ENCODE peak calls at places on chromosomes 13 and 19, in ten cellular contexts. One of them, this sample, is unnamed.

GRCh38 chr13:99063178-99063577 is 85.3 kb upstream of the DOCK9 start:
- DNase-seq in type B pancreatic cell: no peak
- DNase-seq in uterus: no peak
- DNase-seq in suprapubic skin: no peak
- DNase-seq in PC-3: no peak
- DNase-seq in Panc1: no peak
- DNase-seq in colonic mucosa: no peak
- DNase-seq in glutamatergic neuron: no peak
- DNase-seq in heart right ventricle: no peak
- DNase-seq in esophagus squamous epithelium: no peak
- DNase-seq in this sample: no peak

GRCh38 chr19:664913-665443 is 2.0 kb upstream of the RNF126 start:
- DNase-seq in type B pancreatic cell: peak
- DNase-seq in uterus: peak
- DNase-seq in suprapubic skin: peak
- DNase-seq in PC-3: peak
- DNase-seq in Panc1: no peak
- DNase-seq in colonic mucosa: peak
- DNase-seq in glutamatergic neuron: peak
- DNase-seq in heart right ventricle: peak
- DNase-seq in esophagus squamous epithelium: no peak
- DNase-seq in this sample: peak

GRCh38 chr13:41004875-41005693 is 14.0 kb downstream of the ELF1 start:
- DNase-seq in type B pancreatic cell: no peak
- DNase-seq in uterus: no peak
- DNase-seq in suprapubic skin: no peak
- DNase-seq in PC-3: peak
- DNase-seq in Panc1: no peak
- DNase-seq in colonic mucosa: no peak
- DNase-seq in glutamatergic neuron: no peak
- DNase-seq in heart right ventricle: no peak
- DNase-seq in esophagus squamous epithelium: no peak
- DNase-seq in this sample: no peak

GRCh38 chr19:45827459-45828093 is 12.5 kb upstream of the RSPH6A start:
- DNase-seq in type B pancreatic cell: no peak
- DNase-seq in uterus: no peak
- DNase-seq in suprapubic skin: no peak
- DNase-seq in PC-3: no peak
- DNase-seq in Panc1: no peak
- DNase-seq in colonic mucosa: no peak
- DNase-seq in glutamatergic neuron: no peak
- DNase-seq in heart right ventricle: no peak
- DNase-seq in esophagus squamous epithelium: no peak
- DNase-seq in this sample: no peak

GRCh38 chr19:33291623-33292534 is 10.5 kb downstream of the CEBPA start:
- DNase-seq in type B pancreatic cell: no peak
- DNase-seq in uterus: no peak
- DNase-seq in suprapubic skin: no peak
- DNase-seq in PC-3: no peak
- DNase-seq in Panc1: no peak
- DNase-seq in colonic mucosa: peak
- DNase-seq in glutamatergic neuron: no peak
- DNase-seq in heart right ventricle: no peak
- DNase-seq in esophagus squamous epithelium: no peak
- DNase-seq in this sample: no peak

GRCh38 chr19:30428281-30428680 is 56.1 kb downstream of the ZNF536 start:
- DNase-seq in type B pancreatic cell: no peak
- DNase-seq in uterus: no peak
- DNase-seq in suprapubic skin: no peak
- DNase-seq in PC-3: no peak
- DNase-seq in Panc1: no peak
- DNase-seq in colonic mucosa: no peak
- DNase-seq in glutamatergic neuron: no peak
- DNase-seq in heart right ventricle: no peak
- DNase-seq in esophagus squamous epithelium: no peak
- DNase-seq in this sample: no peak

GRCh38 chr13:102097708-102098107 is 304.1 kb downstream of the FGF14 start:
- DNase-seq in type B pancreatic cell: no peak
- DNase-seq in uterus: no peak
- DNase-seq in suprapubic skin: no peak
- DNase-seq in PC-3: no peak
- DNase-seq in Panc1: no peak
- DNase-seq in colonic mucosa: no peak
- DNase-seq in glutamatergic neuron: no peak
- DNase-seq in heart right ventricle: no peak
- DNase-seq in esophagus squamous epithelium: no peak
- DNase-seq in this sample: no peak

GRCh38 chr19:40510526-40511115 is 43.8 kb downstream of the SPTBN4 start:
- DNase-seq in type B pancreatic cell: no peak
- DNase-seq in uterus: no peak
- DNase-seq in suprapubic skin: no peak
- DNase-seq in PC-3: no peak
- DNase-seq in Panc1: no peak
- DNase-seq in colonic mucosa: no peak
- DNase-seq in glutamatergic neuron: no peak
- DNase-seq in heart right ventricle: no peak
- DNase-seq in esophagus squamous epithelium: no peak
- DNase-seq in this sample: no peak

GRCh38 chr13:108902557-108903155 is 273.2 kb downstream of the MYO16 start:
- DNase-seq in type B pancreatic cell: no peak
- DNase-seq in uterus: no peak
- DNase-seq in suprapubic skin: no peak
- DNase-seq in PC-3: peak
- DNase-seq in Panc1: no peak
- DNase-seq in colonic mucosa: no peak
- DNase-seq in glutamatergic neuron: no peak
- DNase-seq in heart right ventricle: no peak
- DNase-seq in esophagus squamous epithelium: no peak
- DNase-seq in this sample: no peak

GRCh38 chr13:76982051-76982450 is 9.8 kb upstream of the CLN5 start:
- DNase-seq in type B pancreatic cell: no peak
- DNase-seq in uterus: no peak
- DNase-seq in suprapubic skin: no peak
- DNase-seq in PC-3: no peak
- DNase-seq in Panc1: no peak
- DNase-seq in colonic mucosa: no peak
- DNase-seq in glutamatergic neuron: no peak
- DNase-seq in heart right ventricle: no peak
- DNase-seq in esophagus squamous epithelium: no peak
- DNase-seq in this sample: no peak

GRCh38 chr19:18519962-18520847 is 1.7 kb downstream of the ELL start:
- DNase-seq in type B pancreatic cell: no peak
- DNase-seq in uterus: peak
- DNase-seq in suprapubic skin: no peak
- DNase-seq in PC-3: peak
- DNase-seq in Panc1: peak
- DNase-seq in colonic mucosa: peak
- DNase-seq in glutamatergic neuron: peak
- DNase-seq in heart right ventricle: peak
- DNase-seq in esophagus squamous epithelium: no peak
- DNase-seq in this sample: no peak

GRCh38 chr13:107348931-107349330 is 781.0 kb upstream of the ARGLU1 start:
- DNase-seq in type B pancreatic cell: no peak
- DNase-seq in uterus: no peak
- DNase-seq in suprapubic skin: no peak
- DNase-seq in PC-3: peak
- DNase-seq in Panc1: no peak
- DNase-seq in colonic mucosa: no peak
- DNase-seq in glutamatergic neuron: no peak
- DNase-seq in heart right ventricle: no peak
- DNase-seq in esophagus squamous epithelium: no peak
- DNase-seq in this sample: no peak

GRCh38 chr19:10887616-10888367 is 16.4 kb downstream of the CARM1 start:
- DNase-seq in type B pancreatic cell: no peak
- DNase-seq in uterus: no peak
- DNase-seq in suprapubic skin: no peak
- DNase-seq in PC-3: no peak
- DNase-seq in Panc1: no peak
- DNase-seq in colonic mucosa: no peak
- DNase-seq in glutamatergic neuron: no peak
- DNase-seq in heart right ventricle: no peak
- DNase-seq in esophagus squamous epithelium: no peak
- DNase-seq in this sample: no peak

GRCh38 chr13:39353988-39354387 is 249.0 kb downstream of the LHFPL6 start:
- DNase-seq in type B pancreatic cell: no peak
- DNase-seq in uterus: no peak
- DNase-seq in suprapubic skin: no peak
- DNase-seq in PC-3: no peak
- DNase-seq in Panc1: no peak
- DNase-seq in colonic mucosa: no peak
- DNase-seq in glutamatergic neuron: no peak
- DNase-seq in heart right ventricle: no peak
- DNase-seq in esophagus squamous epithelium: no peak
- DNase-seq in this sample: no peak

GRCh38 chr19:32166238-32166637 is 179.2 kb upstream of the ZNF507 start:
- DNase-seq in type B pancreatic cell: peak
- DNase-seq in uterus: no peak
- DNase-seq in suprapubic skin: no peak
- DNase-seq in PC-3: no peak
- DNase-seq in Panc1: no peak
- DNase-seq in colonic mucosa: no peak
- DNase-seq in glutamatergic neuron: no peak
- DNase-seq in heart right ventricle: no peak
- DNase-seq in esophagus squamous epithelium: no peak
- DNase-seq in this sample: no peak

GRCh38 chr19:54469496-54469934 is 3.6 kb downstream of the CDC42EP5 start:
- DNase-seq in type B pancreatic cell: no peak
- DNase-seq in uterus: peak
- DNase-seq in suprapubic skin: peak
- DNase-seq in PC-3: no peak
- DNase-seq in Panc1: no peak
- DNase-seq in colonic mucosa: peak
- DNase-seq in glutamatergic neuron: no peak
- DNase-seq in heart right ventricle: peak
- DNase-seq in esophagus squamous epithelium: no peak
- DNase-seq in this sample: no peak

GRCh38 chr19:33259532-33259931 is 33.9 kb upstream of the SLC7A10 start:
- DNase-seq in type B pancreatic cell: no peak
- DNase-seq in uterus: no peak
- DNase-seq in suprapubic skin: no peak
- DNase-seq in PC-3: no peak
- DNase-seq in Panc1: no peak
- DNase-seq in colonic mucosa: no peak
- DNase-seq in glutamatergic neuron: no peak
- DNase-seq in heart right ventricle: no peak
- DNase-seq in esophagus squamous epithelium: no peak
- DNase-seq in this sample: no peak

GRCh38 chr19:4976412-4977298 is 7.7 kb downstream of the KDM4B start:
- DNase-seq in type B pancreatic cell: no peak
- DNase-seq in uterus: peak
- DNase-seq in suprapubic skin: peak
- DNase-seq in PC-3: peak
- DNase-seq in Panc1: no peak
- DNase-seq in colonic mucosa: peak
- DNase-seq in glutamatergic neuron: peak
- DNase-seq in heart right ventricle: peak
- DNase-seq in esophagus squamous epithelium: peak
- DNase-seq in this sample: no peak
- TF ChIP-seq CTCF in type B pancreatic cell: peak
- TF ChIP-seq CTCF in uterus: peak
- TF ChIP-seq CTCF in suprapubic skin: no peak
- TF ChIP-seq CTCF in PC-3: peak
- TF ChIP-seq CTCF in Panc1: no peak
- TF ChIP-seq CTCF in colonic mucosa: no peak
- TF ChIP-seq CTCF in glutamatergic neuron: no peak
- TF ChIP-seq CTCF in heart right ventricle: peak
- TF ChIP-seq CTCF in esophagus squamous epithelium: peak
- TF ChIP-seq CTCF in this sample: no peak

GRCh38 chr19:2337329-2337707 is 8.8 kb downstream of the SPPL2B start:
- DNase-seq in type B pancreatic cell: no peak
- DNase-seq in uterus: peak
- DNase-seq in suprapubic skin: no peak
- DNase-seq in PC-3: no peak
- DNase-seq in Panc1: no peak
- DNase-seq in colonic mucosa: no peak
- DNase-seq in glutamatergic neuron: peak
- DNase-seq in heart right ventricle: no peak
- DNase-seq in esophagus squamous epithelium: no peak
- DNase-seq in this sample: peak
- TF ChIP-seq CTCF in type B pancreatic cell: peak
- TF ChIP-seq CTCF in uterus: no peak
- TF ChIP-seq CTCF in suprapubic skin: no peak
- TF ChIP-seq CTCF in PC-3: no peak
- TF ChIP-seq CTCF in Panc1: no peak
- TF ChIP-seq CTCF in colonic mucosa: no peak
- TF ChIP-seq CTCF in glutamatergic neuron: peak
- TF ChIP-seq CTCF in heart right ventricle: no peak
- TF ChIP-seq CTCF in esophagus squamous epithelium: no peak
- TF ChIP-seq CTCF in this sample: peak

GRCh38 chr19:51799311-51799997 is 4.5 kb downstream of the FPR3 start:
- DNase-seq in type B pancreatic cell: no peak
- DNase-seq in uterus: peak
- DNase-seq in suprapubic skin: peak
- DNase-seq in PC-3: peak
- DNase-seq in Panc1: no peak
- DNase-seq in colonic mucosa: peak
- DNase-seq in glutamatergic neuron: no peak
- DNase-seq in heart right ventricle: peak
- DNase-seq in esophagus squamous epithelium: no peak
- DNase-seq in this sample: no peak
- TF ChIP-seq CTCF in type B pancreatic cell: no peak
- TF ChIP-seq CTCF in uterus: no peak
- TF ChIP-seq CTCF in suprapubic skin: no peak
- TF ChIP-seq CTCF in PC-3: peak
- TF ChIP-seq CTCF in Panc1: no peak
- TF ChIP-seq CTCF in colonic mucosa: no peak
- TF ChIP-seq CTCF in glutamatergic neuron: no peak
- TF ChIP-seq CTCF in heart right ventricle: no peak
- TF ChIP-seq CTCF in esophagus squamous epithelium: no peak
- TF ChIP-seq CTCF in this sample: no peak

GRCh38 chr19:38375748-38376147 is 1.4 kb downstream of the PSMD8 start:
- DNase-seq in type B pancreatic cell: no peak
- DNase-seq in uterus: no peak
- DNase-seq in suprapubic skin: no peak
- DNase-seq in PC-3: no peak
- DNase-seq in Panc1: no peak
- DNase-seq in colonic mucosa: no peak
- DNase-seq in glutamatergic neuron: no peak
- DNase-seq in heart right ventricle: peak
- DNase-seq in esophagus squamous epithelium: no peak
- DNase-seq in this sample: no peak

GRCh38 chr19:38375098-38375493 is 725 bp downstream of the PSMD8 start:
- DNase-seq in type B pancreatic cell: no peak
- DNase-seq in uterus: no peak
- DNase-seq in suprapubic skin: no peak
- DNase-seq in PC-3: no peak
- DNase-seq in Panc1: no peak
- DNase-seq in colonic mucosa: no peak
- DNase-seq in glutamatergic neuron: no peak
- DNase-seq in heart right ventricle: no peak
- DNase-seq in esophagus squamous epithelium: no peak
- DNase-seq in this sample: no peak

GRCh38 chr19:38373907-38374331 is 452 bp upstream of the PSMD8 start:
- DNase-seq in type B pancreatic cell: no peak
- DNase-seq in uterus: no peak
- DNase-seq in suprapubic skin: no peak
- DNase-seq in PC-3: no peak
- DNase-seq in Panc1: no peak
- DNase-seq in colonic mucosa: no peak
- DNase-seq in glutamatergic neuron: no peak
- DNase-seq in heart right ventricle: no peak
- DNase-seq in esophagus squamous epithelium: no peak
- DNase-seq in this sample: no peak

GRCh38 chr19:38376576-38376975 is 2.2 kb downstream of the PSMD8 start:
- DNase-seq in type B pancreatic cell: no peak
- DNase-seq in uterus: no peak
- DNase-seq in suprapubic skin: no peak
- DNase-seq in PC-3: no peak
- DNase-seq in Panc1: no peak
- DNase-seq in colonic mucosa: no peak
- DNase-seq in glutamatergic neuron: no peak
- DNase-seq in heart right ventricle: no peak
- DNase-seq in esophagus squamous epithelium: no peak
- DNase-seq in this sample: no peak

GRCh38 chr19:38374332-38375097 is at the start of gene PSMD8:
- DNase-seq in type B pancreatic cell: peak
- DNase-seq in uterus: peak
- DNase-seq in suprapubic skin: peak
- DNase-seq in PC-3: peak
- DNase-seq in Panc1: peak
- DNase-seq in colonic mucosa: peak
- DNase-seq in glutamatergic neuron: peak
- DNase-seq in heart right ventricle: peak
- DNase-seq in esophagus squamous epithelium: peak
- DNase-seq in this sample: peak
- TF ChIP-seq CTCF in type B pancreatic cell: peak
- TF ChIP-seq CTCF in uterus: no peak
- TF ChIP-seq CTCF in suprapubic skin: no peak
- TF ChIP-seq CTCF in PC-3: peak
- TF ChIP-seq CTCF in Panc1: no peak
- TF ChIP-seq CTCF in colonic mucosa: no peak
- TF ChIP-seq CTCF in glutamatergic neuron: no peak
- TF ChIP-seq CTCF in heart right ventricle: peak
- TF ChIP-seq CTCF in esophagus squamous epithelium: no peak
- TF ChIP-seq CTCF in this sample: no peak

This sample was measured in mesothelial cell of epicardium.